ENCODE peak calls at places on chromosomes 3 and 15, in seven cellular contexts. R is suprapubic skin, B is esophagus squamous epithelium, L is Peyer's patch, C is uterus, F is IMR-90, N is sigmoid colon. I is an unnamed sample.

GRCh38 chr3:177824190-177824786 is 627.0 kb upstream of the TBL1XR1 start:
- DNase-seq in F (peak; percentile 55), B (no peak), R (peak; percentile 70), C (peak; percentile 79), N (peak; percentile 89), L (peak; percentile 67), I (no peak)

GRCh38 chr3:63333815-63334214 is 55.7 kb downstream of the SYNPR start:
- DNase-seq in C (no peak), F (peak; percentile 9), B (no peak), N (no peak), L (no peak), R (no peak), I (no peak)

GRCh38 chr3:45549961-45550360 is 44.6 kb upstream of the LIMD1 start:
- DNase-seq in F (no peak), R (no peak), N (peak; percentile 40), L (no peak), B (no peak), C (no peak), I (no peak)

GRCh38 chr15:65856821-65857455 is 12.4 kb upstream of the RAB11A start:
- DNase-seq in F (peak; percentile 53), R (peak; percentile 75), C (peak; percentile 26), L (peak; percentile 94), B (no peak), N (peak; percentile 80), I (peak; percentile 72)

GRCh38 chr3:85208650-85209049 is 249.9 kb downstream of the CADM2 start:
- DNase-seq in L (no peak), R (no peak), N (no peak), F (no peak), C (no peak), B (no peak), I (no peak)

GRCh38 chr3:16587703-16588070 is 17.5 kb downstream of the DAZL start:
- DNase-seq in C (no peak), R (no peak), B (no peak), F (peak; percentile 1), L (no peak), N (no peak), I (no peak)

GRCh38 chr3:51099794-51100542 is 285.1 kb upstream of the MANF start:
- DNase-seq in F (peak; percentile 47), N (no peak), R (no peak), L (peak; percentile 50), C (no peak), B (no peak), I (no peak)

GRCh38 chr3:184336484-184337230 is 743 bp upstream of the FAM131A start:
- DNase-seq in N (peak; percentile 74), F (peak; percentile 65), L (no peak), C (peak; percentile 39), B (no peak), R (no peak), I (peak; percentile 60)

GRCh38 chr3:17579289-17580031 is 163.0 kb downstream of the TBC1D5 start:
- DNase-seq in L (no peak), N (no peak), F (peak; percentile 10), B (no peak), R (no peak), C (no peak), I (no peak)

GRCh38 chr15:58327958-58328357 is 103.8 kb upstream of the LIPC start:
- DNase-seq in B (no peak), L (no peak), R (no peak), C (no peak), F (no peak), N (no peak), I (no peak)

GRCh38 chr3:175155172-175155571 is 296.0 kb downstream of the NAALADL2 start:
- DNase-seq in R (no peak), B (no peak), N (no peak), C (no peak), F (no peak), L (no peak), I (no peak)

GRCh38 chr3:67529915-67530314 is 124.5 kb downstream of the SUCLG2 start:
- DNase-seq in L (no peak), R (no peak), B (no peak), F (peak; percentile 40), N (no peak), C (no peak), I (no peak)

GRCh38 chr3:42692667-42693529 is 7.6 kb downstream of the KLHL40 start:
- DNase-seq in B (no peak), N (peak; percentile 53), C (peak; percentile 8), L (no peak), F (no peak), R (peak; percentile 39), I (no peak)

GRCh38 chr15:73573572-73573971 is 59.6 kb downstream of the NPTN start:
- DNase-seq in N (peak; percentile 90), L (peak; percentile 91), R (peak; percentile 69), C (peak; percentile 39), F (peak; percentile 97), B (no peak), I (no peak)

GRCh38 chr3:29324180-29324651 is 43.3 kb downstream of the RBMS3 start:
- DNase-seq in B (no peak), L (peak; percentile 47), N (peak; percentile 80), C (peak; percentile 44), F (peak; percentile 67), R (peak; percentile 66), I (peak; percentile 57)

GRCh38 chr15:89551502-89551901 is 23.8 kb upstream of the TICRR start:
- DNase-seq in F (no peak), B (no peak), C (no peak), L (no peak), N (no peak), R (no peak), I (no peak)

GRCh38 chr3:107416886-107417285 is 39.6 kb downstream of the CCDC54 start:
- DNase-seq in C (no peak), R (no peak), F (peak; percentile 31), N (no peak), B (no peak), L (no peak), I (no peak)

GRCh38 chr15:77370580-77370979 is 49.3 kb downstream of the PEAK1 start:
- DNase-seq in C (no peak), R (no peak), N (no peak), F (peak; percentile 34), L (no peak), B (no peak), I (no peak)

GRCh38 chr3:112531358-112531781 is 30.4 kb downstream of the ATG3 start:
- DNase-seq in R (no peak), F (peak; percentile 49), L (no peak), N (no peak), B (no peak), C (no peak), I (no peak)

GRCh38 chr15:65981837-65982696 is 112.8 kb downstream of the RAB11A start:
- DNase-seq in L (peak; percentile 72), N (no peak), R (no peak), C (no peak), B (no peak), F (no peak), I (peak; percentile 35)

DNA sequence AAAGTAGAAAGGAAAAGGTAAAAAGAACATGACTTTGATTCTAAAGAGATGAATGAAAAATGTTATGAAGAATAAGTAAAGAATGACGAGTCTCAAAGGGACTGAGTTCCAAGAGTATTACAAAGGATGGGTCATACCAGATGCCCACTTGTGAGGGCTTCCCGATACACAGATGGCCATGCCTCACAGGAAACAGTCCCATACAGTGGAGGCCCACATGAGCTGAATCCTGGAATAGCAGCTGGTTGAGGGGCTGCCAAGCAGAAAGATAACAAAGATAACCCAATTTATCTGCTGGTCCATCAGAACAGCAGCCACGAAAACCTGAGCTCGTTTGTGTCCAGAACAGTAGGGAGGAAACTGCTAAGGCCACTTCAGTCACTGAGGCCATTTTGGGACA is 3.7 kb downstream of the SSR3 start:
- DNase-seq in R (no peak), B (no peak), L (no peak), F (peak; percentile 69), N (no peak), C (no peak), I (no peak)
- H3K36me3 ChIP-seq in R (peaks cover 39% of the 10 kb centered on the region), B (no peaks in the 10 kb centered on the region), L (no peaks in the 10 kb centered on the region), F (peaks cover 26% of the 10 kb centered on the region), N (no peaks in the 10 kb centered on the region), C (no peaks in the 10 kb centered on the region), I (peaks cover 17% of the 10 kb centered on the region)

DNA sequence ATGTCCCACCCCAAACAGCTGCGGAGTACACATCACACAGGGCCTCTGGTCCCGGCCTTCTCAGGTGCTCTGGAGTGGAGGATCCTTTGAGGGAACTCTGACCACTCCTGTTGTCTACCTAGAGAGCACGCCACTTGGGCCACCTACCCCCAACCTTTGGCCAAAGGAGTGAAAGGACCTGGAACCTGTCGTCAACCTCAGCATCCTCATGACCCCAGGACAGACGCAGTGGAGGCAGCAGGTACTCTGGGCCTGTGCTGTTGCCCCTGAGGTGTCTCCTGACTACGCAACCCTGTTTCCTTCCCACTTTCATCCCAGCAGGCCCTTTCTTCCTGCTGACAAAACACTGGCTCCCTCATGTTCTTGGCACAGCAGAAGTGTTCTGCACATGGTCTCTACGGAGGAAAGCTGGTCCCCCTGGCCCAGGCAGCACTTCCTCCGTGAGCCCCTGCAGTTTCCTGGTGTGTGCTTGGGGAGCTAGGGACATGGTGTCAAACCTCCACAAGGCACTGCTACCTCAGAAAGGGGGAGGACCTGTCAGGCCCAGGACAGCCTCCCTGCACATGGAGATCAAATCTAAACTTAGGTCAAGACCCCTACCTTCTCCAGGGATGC is 48.0 kb downstream of the DHX30 start:
- DNase-seq in B (no peak), C (no peak), R (no peak), N (no peak), L (no peak), F (no peak), I (no peak)
- TF ChIP-seq POLR2A in B (no peak), C (no peak), R (no peak), N (no peak), L (no peak), F (no peak), I (no peak)

DNA sequence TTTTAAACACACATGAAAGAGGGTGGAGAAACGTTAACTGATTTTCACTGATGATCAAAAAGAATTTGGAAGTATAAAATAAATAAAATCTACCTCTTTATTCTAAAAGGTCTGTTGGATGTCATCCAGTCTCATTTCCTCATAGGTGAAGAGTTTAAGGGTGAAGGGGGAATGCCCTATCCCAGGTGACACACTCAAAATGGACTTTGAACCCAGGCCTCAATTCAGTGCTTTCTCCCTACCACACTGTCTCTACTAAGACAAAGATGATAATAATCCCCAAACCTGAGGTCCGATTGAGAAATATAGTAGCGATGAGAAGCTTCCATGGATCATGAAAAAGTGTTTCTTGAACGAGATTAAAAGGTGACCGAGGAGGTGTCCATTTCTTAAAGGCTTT is 5.1 kb upstream of the EFCAB12 start:
- DNase-seq in B (no peak), N (no peak), R (no peak), F (no peak), C (no peak), L (peak; percentile 65), I (no peak)
- H3K36me3 ChIP-seq in B (peaks cover 22% of the 10 kb centered on the region), N (peaks cover 20% of the 10 kb centered on the region), R (peaks cover 62% of the 10 kb centered on the region), F (peaks cover 30% of the 10 kb centered on the region), C (no peaks in the 10 kb centered on the region), L (no peaks in the 10 kb centered on the region), I (peaks cover 43% of the 10 kb centered on the region)

GRCh38 chr3:166526878-166527277 is 689.7 kb upstream of the BCHE start:
- DNase-seq in R (no peak), C (no peak), N (no peak), F (no peak), L (no peak), B (no peak), I (no peak)
- TF ChIP-seq POLR2A in R (no peak), C (no peak), N (no peak), F (no peak), L (no peak), B (no peak), I (no peak)

I was measured in upper lobe of left lung.